ENCODE peak calls at places on chromosomes 13 and 19, in five cellular contexts. Q is upper lobe of right lung, X is mucosa of descending colon, A is fibroblast of lung, M is pancreas. D is an unnamed sample.

GRCh38 chr13:66014757-66015156 is 1215.4 kb downstream of the PCDH9 start:
- DNase-seq in Q (no peak), X (no peak), A (no peak), M (no peak), D (no peak)

GRCh38 chr13:32669030-32669646 is 82.9 kb downstream of the PDS5B start:
- DNase-seq in Q (no peak), X (no peak), A (peak; percentile 75), M (no peak), D (no peak)

GRCh38 chr13:111253334-111253872 is 67.0 kb upstream of the TEX29 start:
- DNase-seq in Q (no peak), X (no peak), A (peak; percentile 43), M (no peak), D (no peak)

GRCh38 chr19:17766543-17767131 is 15.4 kb downstream of the FCHO1 start:
- DNase-seq in Q (peak; percentile 92), X (peak; percentile 95), A (peak; percentile 79), M (peak; percentile 80), D (peak; percentile 84)

GRCh38 chr13:95226476-95226875 is 74.8 kb downstream of the ABCC4 start:
- DNase-seq in Q (no peak), X (no peak), A (no peak), M (no peak), D (no peak)

GRCh38 chr13:30629527-30629926 is 11.8 kb downstream of the USPL1 start:
- DNase-seq in Q (no peak), X (no peak), A (no peak), M (no peak), D (no peak)

GRCh38 chr19:55173717-55174409 is 6.2 kb downstream of the SYT5 start:
- DNase-seq in Q (peak; percentile 74), X (peak; percentile 70), A (peak; percentile 75), M (peak; percentile 38), D (no peak)

GRCh38 chr19:32373614-32374295 is 28.3 kb downstream of the ZNF507 start:
- DNase-seq in Q (no peak), X (no peak), A (peak; percentile 99), M (peak; percentile 74), D (no peak)

GRCh38 chr13:106986687-106987434 is 418.9 kb upstream of the ARGLU1 start:
- DNase-seq in Q (no peak), X (no peak), A (no peak), M (no peak), D (no peak)

GRCh38 chr13:113442985-113443362 is 10.3 kb downstream of the ADPRHL1 start:
- DNase-seq in Q (no peak), X (no peak), A (no peak), M (no peak), D (no peak)
- H3K4me1 ChIP-seq in Q (no peaks in the 10 kb centered on the region), X (no peaks in the 10 kb centered on the region), A (no peaks in the 10 kb centered on the region), M (peaks cover 23% of the 10 kb centered on the region), D (no peaks in the 10 kb centered on the region)

GRCh38 chr19:41226053-41226873 is 7.2 kb downstream of the AXL start:
- DNase-seq in Q (peak; percentile 85), X (peak; percentile 71), A (peak; percentile 82), M (peak; percentile 68), D (peak; percentile 59)
- TF ChIP-seq CTCF in Q (peak; percentile 9), X (no peak), A (peak; percentile 13), M (no peak), D (no peak)

GRCh38 chr13:24127116-24127631 is 33.3 kb upstream of the SPATA13 start:
- DNase-seq in Q (no peak), X (peak; percentile 67), A (no peak), M (no peak), D (peak; percentile 38)

GRCh38 chr13:24128112-24128511 is 32.4 kb upstream of the SPATA13 start:
- DNase-seq in Q (no peak), X (no peak), A (no peak), M (no peak), D (no peak)

GRCh38 chr13:24131749-24132148 is 28.8 kb upstream of the SPATA13 start:
- DNase-seq in Q (no peak), X (no peak), A (no peak), M (no peak), D (no peak)

GRCh38 chr13:24128962-24129361 is 31.6 kb upstream of the SPATA13 start:
- DNase-seq in Q (no peak), X (no peak), A (no peak), M (no peak), D (no peak)

DNA sequence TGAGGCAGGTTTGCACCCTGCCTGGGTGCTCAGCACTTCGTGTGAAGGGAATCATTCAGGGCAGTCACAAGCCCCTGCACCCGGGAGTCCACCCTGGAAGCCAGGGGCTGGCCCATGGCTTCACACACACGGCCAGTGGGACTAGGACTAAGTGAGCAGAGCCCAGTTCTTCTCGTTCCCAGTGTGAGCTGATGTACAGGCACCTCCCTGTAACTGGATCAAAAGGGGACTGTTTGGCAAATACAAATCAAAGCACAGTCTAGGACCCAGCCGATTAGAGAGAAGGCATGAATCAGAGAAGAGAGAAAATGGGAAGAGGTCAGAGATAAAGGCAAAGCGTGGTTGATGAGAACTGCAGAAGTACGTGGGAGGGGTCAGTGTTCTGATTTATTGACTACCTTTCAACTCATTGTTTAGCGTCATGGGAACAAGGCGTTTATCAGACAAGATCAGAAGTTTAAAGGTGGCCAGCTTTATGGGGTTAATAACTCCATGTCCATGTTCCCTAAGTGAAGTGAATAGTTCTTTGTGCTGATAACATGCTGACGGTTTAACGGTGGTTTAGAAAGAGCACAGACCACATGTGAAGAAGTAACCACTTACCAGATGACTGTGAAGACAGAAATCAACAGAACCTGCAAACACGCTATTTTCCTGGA is 30.3 kb upstream of the SPATA13 start:
- DNase-seq in Q (no peak), X (no peak), A (no peak), M (no peak), D (no peak)
- H3K4me3 ChIP-seq in Q (no peak overlapping the region), X (no peak overlapping the region), A (no peak overlapping the region), M (no peak overlapping the region), D (no peak overlapping the region)

DNA sequence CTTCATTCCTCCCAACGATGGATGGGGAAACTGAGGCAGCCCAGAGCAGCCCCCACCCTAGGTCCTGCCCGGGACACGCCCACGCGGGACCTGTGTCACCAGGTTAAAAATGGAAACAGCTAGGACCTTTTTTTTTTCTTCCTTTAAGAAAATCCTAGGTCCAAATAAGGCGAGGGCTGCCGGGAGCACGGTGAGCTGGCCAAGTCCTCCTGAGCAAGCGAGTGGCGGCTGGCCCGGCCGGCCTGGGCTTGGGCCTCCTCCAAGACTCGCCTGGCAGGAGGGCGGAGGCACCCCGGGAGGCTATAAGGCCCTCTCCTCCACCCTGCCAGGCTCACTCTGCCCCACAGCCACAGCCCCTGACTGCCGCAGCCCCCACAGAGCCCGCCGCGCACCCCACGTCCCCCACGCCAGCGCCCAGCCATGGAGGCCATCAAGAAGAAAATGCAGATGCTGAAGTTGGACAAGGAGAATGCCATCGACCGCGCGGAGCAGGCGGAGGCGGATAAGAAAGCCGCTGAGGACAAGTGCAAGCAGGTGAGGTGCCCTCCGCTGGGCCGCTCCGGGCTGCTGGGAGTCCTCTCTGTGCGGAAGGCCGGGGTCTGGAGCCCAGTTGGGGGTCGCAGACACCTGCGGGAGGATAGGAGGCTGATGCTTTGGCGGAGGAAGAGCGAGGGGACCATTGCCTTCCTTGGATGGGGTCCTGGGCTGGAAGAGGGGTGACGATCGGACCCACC is 8.9 kb upstream of the TPM4 start:
- DNase-seq in Q (peak; percentile 88), X (peak; percentile 86), A (peak; percentile 96), M (peak; percentile 45), D (peak; percentile 89)
- H3K4me1 ChIP-seq in Q (peaks cover 33% of the 10 kb centered on the region), X (peaks cover 30% of the 10 kb centered on the region), A (peaks cover 25% of the 10 kb centered on the region), M (no peaks in the 10 kb centered on the region), D (peaks cover 52% of the 10 kb centered on the region)

GRCh38 chr19:49912965-49913685 is 15.9 kb upstream of the ATF5 start:
- DNase-seq in Q (no peak), X (no peak), A (no peak), M (no peak), D (no peak)
- TF ChIP-seq CTCF in Q (no peak), X (no peak), A (no peak), M (no peak), D (no peak)

GRCh38 chr19:45771331-45771933 is 2.4 kb upstream of the SIX5 start:
- DNase-seq in Q (no peak), X (peak; percentile 72), A (no peak), M (peak; percentile 63), D (peak; percentile 83)
- H3K4me3 ChIP-seq in Q (peak overlapping the region; percentile 69), X (no peak overlapping the region), A (no peak overlapping the region), M (peak overlapping the region; percentile 85), D (no peak overlapping the region)

GRCh38 chr13:99417151-99417820 is 84.0 kb upstream of the TM9SF2 start:
- DNase-seq in Q (peak; percentile 53), X (no peak), A (no peak), M (no peak), D (no peak)

GRCh38 chr13:99416411-99417121 is 84.7 kb upstream of the TM9SF2 start:
- DNase-seq in Q (peak; percentile 56), X (no peak), A (no peak), M (no peak), D (no peak)

GRCh38 chr13:99415014-99415650 is 86.1 kb upstream of the TM9SF2 start:
- DNase-seq in Q (peak; percentile 58), X (no peak), A (no peak), M (no peak), D (no peak)

GRCh38 chr13:99414048-99414995 is 87.0 kb upstream of the TM9SF2 start:
- DNase-seq in Q (peak; percentile 28), X (no peak), A (no peak), M (no peak), D (no peak)

DNA sequence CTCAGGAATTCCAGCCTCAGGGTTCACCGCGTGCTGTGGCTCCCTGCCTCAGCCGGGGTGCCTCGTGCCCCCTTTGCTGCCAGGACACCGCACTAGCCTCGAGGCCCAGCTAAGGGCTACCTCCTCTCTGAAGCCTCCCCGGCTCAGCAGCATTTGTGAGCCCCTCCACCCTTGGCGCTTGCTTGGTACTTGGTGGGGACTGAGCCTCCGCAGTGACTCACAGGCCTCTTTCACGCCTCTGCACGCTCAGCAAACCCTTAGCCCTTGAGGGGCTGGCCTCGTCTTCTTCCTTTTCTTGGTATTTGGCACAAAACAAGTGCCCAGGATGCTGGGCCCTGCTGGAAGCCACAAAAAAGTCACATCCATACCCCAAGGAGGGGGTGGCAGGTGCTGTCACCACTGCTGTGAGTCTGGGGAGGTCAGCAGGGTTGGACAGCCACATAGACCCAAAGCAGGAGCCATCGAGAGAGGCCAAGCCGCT is 85.4 kb upstream of the TM9SF2 start:
- DNase-seq in Q (peak; percentile 54), X (no peak), A (no peak), M (no peak), D (no peak)
- H3K4me1 ChIP-seq in Q (no peaks in the 10 kb centered on the region), X (no peaks in the 10 kb centered on the region), A (no peaks in the 10 kb centered on the region), M (no peaks in the 10 kb centered on the region), D (no peaks in the 10 kb centered on the region)

GRCh38 chr19:45873219-45873772 is 9.2 kb downstream of the FOXA3 start:
- DNase-seq in Q (no peak), X (no peak), A (no peak), M (no peak), D (no peak)

GRCh38 chr19:45876411-45877197 is 9.3 kb downstream of the IRF2BP1 start:
- DNase-seq in Q (peak; percentile 85), X (no peak), A (peak; percentile 22), M (peak; percentile 70), D (peak; percentile 54)

GRCh38 chr19:45876161-45876410 is 9.9 kb downstream of the IRF2BP1 start:
- DNase-seq in Q (no peak), X (no peak), A (no peak), M (no peak), D (no peak)

GRCh38 chr19:45872095-45872919 is 8.2 kb downstream of the FOXA3 start:
- DNase-seq in Q (no peak), X (no peak), A (no peak), M (no peak), D (no peak)

DNA sequence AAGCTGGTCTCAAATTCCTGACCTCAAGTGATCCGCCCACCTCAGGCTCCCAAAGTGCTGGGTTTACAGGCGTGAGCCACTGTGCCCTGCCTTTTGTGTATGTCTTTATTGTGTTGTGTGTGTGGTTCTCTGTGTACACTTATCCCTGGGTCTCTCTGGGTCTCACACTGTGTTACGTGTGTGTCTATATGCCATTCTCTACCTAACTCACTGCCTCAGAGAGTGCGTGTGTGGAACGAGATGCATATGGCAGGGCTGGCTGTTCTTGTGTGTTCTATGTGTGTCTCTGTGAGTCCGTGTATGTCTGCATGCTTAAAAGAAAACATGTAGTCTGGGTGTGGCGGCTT is 10.5 kb downstream of the FOXA3 start:
- DNase-seq in Q (no peak), X (no peak), A (no peak), M (no peak), D (no peak)
- TF ChIP-seq CTCF in Q (no peak), X (no peak), A (no peak), M (no peak), D (no peak)

D was measured in left lung.